ENCODE peak calls at places on chromosomes 11 and 22, in seven cellular contexts. U is colonic mucosa; D is CD8-positive, alpha-beta T cell; K is transverse colon; F is A673; E is Caco-2; M is kidney. Q is an unnamed sample.
A peak's percentile ranks its signal among the peaks of the same experiment; 100 is the strongest.

GRCh38 chr11:12716816-12717215 is 42.6 kb downstream of the TEAD1 start:
- DNase-seq in F (no peak), D (no peak), K (no peak), U (no peak), E (no peak), M (no peak), Q (no peak)

GRCh38 chr22:42285604-42286003 is 15.2 kb upstream of the TCF20 start:
- DNase-seq in F (no peak), U (no peak), E (no peak), D (no peak), M (peak; percentile 4), K (no peak), Q (no peak)

GRCh38 chr11:106012744-106013143 is 9.3 kb downstream of the MSANTD4 start:
- DNase-seq in U (no peak), K (no peak), M (no peak), D (no peak), E (no peak), F (no peak), Q (no peak)

GRCh38 chr11:132244871-132245557 is 874.6 kb downstream of the NTM start:
- DNase-seq in F (no peak), U (no peak), M (no peak), D (no peak), E (no peak), K (no peak), Q (no peak)

GRCh38 chr11:2143652-2144548 is 4.7 kb upstream of the IGF2 start:
- DNase-seq in F (no peak), M (no peak), U (no peak), K (no peak), D (no peak), E (peak; percentile 67), Q (no peak)

GRCh38 chr11:107370390-107370789 is 87.2 kb downstream of the CWF19L2 start:
- DNase-seq in E (no peak), F (peak; percentile 4), K (no peak), D (no peak), M (no peak), U (no peak), Q (no peak)

GRCh38 chr11:56624661-56625110 is 10.0 kb upstream of the OR5M1 start:
- DNase-seq in F (peak; percentile 84), U (peak; percentile 27), D (no peak), E (peak; percentile 58), M (no peak), K (no peak), Q (no peak)

GRCh38 chr22:19176732-19177131 is 1.8 kb downstream of the SLC25A1 start:
- DNase-seq in F (no peak), K (no peak), U (no peak), D (no peak), E (no peak), M (no peak), Q (no peak)

GRCh38 chr11:77557553-77557952 is 32.2 kb upstream of the AQP11 start:
- DNase-seq in U (peak; percentile 35), E (peak; percentile 43), D (no peak), F (peak; percentile 26), K (no peak), M (no peak), Q (no peak)

GRCh38 chr22:24089951-24090350 is 78.8 kb downstream of the CABIN1 start:
- DNase-seq in F (no peak), M (peak; percentile 22), U (no peak), K (no peak), D (no peak), E (no peak), Q (no peak)

GRCh38 chr11:69655479-69656394 is 14.8 kb downstream of the CCND1 start:
- DNase-seq in U (no peak), D (no peak), K (no peak), M (peak; percentile 69), E (peak; percentile 32), F (peak; percentile 76), Q (no peak)

GRCh38 chr11:623999-624704 is 603 bp downstream of the CDHR5 start:
- DNase-seq in M (peak; percentile 79), D (no peak), E (peak; percentile 49), F (no peak), K (peak; percentile 92), U (peak; percentile 95), Q (no peak)

GRCh38 chr11:134587345-134587744 is 175.3 kb upstream of the B3GAT1 start:
- DNase-seq in D (no peak), E (no peak), K (no peak), F (no peak), M (no peak), U (no peak), Q (no peak)

GRCh38 chr22:32801436-32802290 is at the start of gene TIMP3:
- DNase-seq in F (peak; percentile 60), M (peak; percentile 97), E (peak; percentile 94), K (peak; percentile 74), D (no peak), U (peak; percentile 69), Q (peak; percentile 94)

GRCh38 chr11:105697291-105697690 is 87.4 kb downstream of the GRIA4 start:
- DNase-seq in M (no peak), K (no peak), D (no peak), F (no peak), E (no peak), U (no peak), Q (no peak)

GRCh38 chr11:87754685-87755084 is 420.6 kb downstream of the RAB38 start:
- DNase-seq in F (no peak), E (no peak), D (no peak), K (no peak), M (no peak), U (no peak), Q (no peak)

GRCh38 chr11:94602430-94603372 is 35.5 kb downstream of the PIWIL4 start:
- DNase-seq in E (peak; percentile 58), K (peak; percentile 65), F (peak; percentile 62), U (no peak), D (no peak), M (no peak), Q (peak; percentile 40)

GRCh38 chr11:123233280-123233977 is 38.4 kb upstream of the CLMP start:
- DNase-seq in U (no peak), M (no peak), E (no peak), D (no peak), K (no peak), F (no peak), Q (no peak)

GRCh38 chr11:103624708-103625623 is 411.5 kb upstream of the DDI1 start:
- DNase-seq in E (no peak), M (no peak), D (no peak), F (peak; percentile 32), K (no peak), U (no peak), Q (no peak)

GRCh38 chr22:40434101-40434500 is 63.7 kb downstream of the SGSM3 start:
- DNase-seq in M (no peak), U (no peak), D (no peak), E (no peak), F (no peak), K (no peak), Q (no peak)

GRCh38 chr11:1062075-1062820 is 12.4 kb upstream of the MUC2 start:
- DNase-seq in M (no peak), K (peak; percentile 57), F (no peak), E (no peak), D (no peak), U (peak; percentile 60), Q (no peak)

GRCh38 chr11:18321622-18321990 is 334 bp downstream of the HPS5 start:
- DNase-seq in M (no peak), K (no peak), F (no peak), E (no peak), U (no peak), D (no peak), Q (no peak)

GRCh38 chr11:47861762-47862161 is 13.6 kb upstream of the NUP160 start:
- DNase-seq in M (no peak), K (no peak), F (peak; percentile 96), U (no peak), E (no peak), D (no peak), Q (no peak)

GRCh38 chr22:36386351-36386899 is 1.3 kb downstream of the MYH9 start:
- DNase-seq in D (no peak), E (no peak), U (peak; percentile 71), K (peak; percentile 69), F (peak; percentile 45), M (peak; percentile 92), Q (no peak)
- TF ChIP-seq CTCF in D (no peak), E (no peak), U (no peak), K (no peak), F (no peak), M (no peak), Q (no peak)

GRCh38 chr11:118908264-118908663 is 17.5 kb downstream of the BCL9L start:
- DNase-seq in D (no peak), U (no peak), E (peak; percentile 14), K (no peak), M (no peak), F (no peak), Q (no peak)
- H3K4me3 ChIP-seq in D (no peak overlapping the region), U (no peak overlapping the region), E (no peak overlapping the region), K (no peak overlapping the region), M (no peak overlapping the region), F (peak overlapping the region; percentile 20), Q (peak overlapping the region; percentile 63)

DNA sequence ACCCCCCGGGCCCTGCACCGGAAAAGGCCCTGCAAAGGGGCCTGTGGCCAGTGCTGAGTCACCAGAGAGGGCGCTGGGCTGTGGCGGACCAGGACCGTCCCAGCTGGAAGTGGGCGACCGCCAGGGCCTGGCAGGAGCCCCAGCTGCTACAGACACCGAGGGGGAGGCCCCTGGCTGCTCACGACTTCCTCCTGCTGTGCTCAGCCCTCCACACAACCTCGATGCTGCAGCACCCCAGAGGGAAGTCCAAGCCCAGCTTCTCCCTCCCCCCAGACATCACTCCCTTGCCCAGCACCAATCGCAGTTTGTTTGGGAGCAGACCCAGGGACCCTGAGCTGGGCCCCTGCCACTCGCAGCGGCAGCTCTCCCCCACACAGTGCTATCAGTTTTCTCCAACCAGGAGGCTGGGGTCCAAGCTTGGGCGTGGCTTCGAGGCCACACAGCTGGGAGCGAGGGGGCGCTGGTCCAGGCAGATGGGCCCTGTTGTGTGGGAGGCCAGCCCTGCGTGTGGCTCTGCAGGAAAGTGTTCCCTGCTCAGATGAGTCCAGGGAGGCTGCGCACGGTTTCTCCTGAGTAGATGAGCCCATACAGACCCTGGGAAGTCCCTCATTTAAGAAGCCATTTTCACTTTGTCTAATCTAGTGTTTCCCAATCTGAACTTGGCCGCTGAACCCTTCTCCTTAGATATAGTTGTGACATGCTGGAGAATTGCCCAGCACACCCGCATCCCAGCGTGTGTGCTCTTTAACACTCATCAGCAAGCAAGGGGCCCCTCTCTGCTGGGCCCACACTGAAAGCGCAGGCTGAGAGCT is 5.6 kb upstream of the SH3BP1 start:
- DNase-seq in E (no peak), K (peak; percentile 84), M (peak; percentile 97), U (peak; percentile 74), D (peak; percentile 42), F (peak; percentile 86), Q (peak; percentile 90)
- H3K4me1 ChIP-seq in E (peaks cover 23% of the 10 kb centered on the region), K (peaks cover 65% of the 10 kb centered on the region), M (peaks cover 26% of the 10 kb centered on the region), U (peaks cover 33% of the 10 kb centered on the region), D (peaks cover 89% of the 10 kb centered on the region), F (peaks cover 23% of the 10 kb centered on the region), Q (peaks cover 50% of the 10 kb centered on the region)

GRCh38 chr11:11620251-11620965 is 1.4 kb downstream of the GALNT18 start:
- DNase-seq in K (peak; percentile 73), M (peak; percentile 91), E (peak; percentile 44), F (peak; percentile 0), D (no peak), U (peak; percentile 85), Q (peak; percentile 55)

GRCh38 chr11:11621881-11622706 is at the start of gene GALNT18:
- DNase-seq in D (peak; percentile 32), M (peak; percentile 98), U (peak; percentile 91), K (peak; percentile 92), E (peak; percentile 96), F (peak; percentile 90), Q (peak; percentile 94)

GRCh38 chr11:11622772-11623531 is 1.1 kb upstream of the GALNT18 start:
- DNase-seq in U (no peak), M (no peak), E (peak; percentile 7), D (no peak), K (no peak), F (no peak), Q (no peak)

GRCh38 chr11:11620966-11621880 is 582 bp downstream of the GALNT18 start:
- DNase-seq in U (peak; percentile 27), D (no peak), K (peak; percentile 31), M (peak; percentile 80), F (peak; percentile 17), E (peak; percentile 19), Q (peak; percentile 58)

GRCh38 chr11:11618973-11619435 is 2.8 kb downstream of the GALNT18 start:
- DNase-seq in D (no peak), M (no peak), U (no peak), E (peak; percentile 24), F (no peak), K (no peak), Q (no peak)
- TF ChIP-seq CTCF in D (no peak), M (peak; percentile 8), U (no peak), E (no peak), F (no peak), K (no peak), Q (peak; percentile 39)

Q was measured in left ventricle myocardium inferior.